ENCODE peak calls at places on chromosome 2, in nine cellular contexts. I, N, X, O, S, T, V, D and Y are unnamed samples.

GRCh38 chr2:85433511-85434089 is 15.1 kb downstream of the SH2D6 start:
- DNase-seq in I (no peak), N (no peak), O (peak; percentile 84), V (peak; percentile 84), T (peak; percentile 89), S (no peak), D (no peak), X (peak; percentile 91), Y (no peak)

GRCh38 chr2:46580416-46580815 is 101.1 kb downstream of the TMEM247 start:
- DNase-seq in V (no peak), D (no peak), S (no peak), O (no peak), I (no peak), X (no peak), N (no peak), T (no peak), Y (no peak)

GRCh38 chr2:218722876-218723477 is 12.3 kb downstream of the TTLL4 start:
- DNase-seq in V (no peak), S (peak; percentile 61), X (no peak), N (no peak), O (no peak), T (no peak), D (no peak), I (no peak), Y (no peak)

GRCh38 chr2:152260939-152261338 is 74.0 kb upstream of the FMNL2 start:
- DNase-seq in V (no peak), N (no peak), T (no peak), X (no peak), S (no peak), O (no peak), I (no peak), D (no peak), Y (no peak)

GRCh38 chr2:127170452-127171197 is 49.5 kb downstream of the CYP27C1 start:
- DNase-seq in O (no peak), T (no peak), X (no peak), I (no peak), V (no peak), D (peak; percentile 60), S (no peak), N (no peak), Y (no peak)

GRCh38 chr2:240132651-240132980 is 3.5 kb downstream of the COPS9 start:
- DNase-seq in O (no peak), T (no peak), N (no peak), V (no peak), X (no peak), I (no peak), D (no peak), S (no peak), Y (no peak)

GRCh38 chr2:110866496-110866895 is 134.1 kb downstream of the ACOXL start:
- DNase-seq in S (peak; percentile 39), N (no peak), V (no peak), I (no peak), O (no peak), D (no peak), T (no peak), X (no peak), Y (no peak)

GRCh38 chr2:241620419-241620769 is 16.6 kb downstream of the THAP4 start:
- DNase-seq in X (no peak), N (no peak), V (no peak), T (peak; percentile 1), I (no peak), S (peak; percentile 54), O (no peak), D (no peak), Y (no peak)

GRCh38 chr2:144402282-144402681 is 117.6 kb downstream of the ZEB2 start:
- DNase-seq in S (no peak), T (peak; percentile 33), I (no peak), X (no peak), V (no peak), N (no peak), O (no peak), D (no peak), Y (no peak)

GRCh38 chr2:7899241-7899640 is 782.6 kb upstream of the ID2 start:
- DNase-seq in I (no peak), V (no peak), O (no peak), T (no peak), N (no peak), S (peak; percentile 22), X (no peak), D (no peak), Y (no peak)

GRCh38 chr2:9814129-9814868 is 29.0 kb upstream of the TAF1B start:
- DNase-seq in I (no peak), O (no peak), X (no peak), N (no peak), V (no peak), T (no peak), S (no peak), D (no peak), Y (no peak)
- TF ChIP-seq CTCF in I (peak; percentile 13), O (no peak), X (no peak), N (no peak), V (no peak), T (no peak), S (no peak), D (no peak), Y (peak; percentile 41)

GRCh38 chr2:113046465-113046864 is 6.2 kb downstream of the IL36B start:
- DNase-seq in I (no peak), V (no peak), D (no peak), O (no peak), T (no peak), S (no peak), N (no peak), X (no peak), Y (no peak)

GRCh38 chr2:113052767-113053166 is at the start of gene IL36B:
- DNase-seq in T (no peak), N (no peak), S (no peak), O (no peak), V (no peak), I (no peak), D (no peak), X (no peak), Y (no peak)

GRCh38 chr2:113053666-113054435 is 1.2 kb upstream of the IL36B start:
- DNase-seq in I (no peak), X (no peak), N (no peak), S (no peak), V (no peak), O (no peak), T (no peak), D (no peak), Y (no peak)

GRCh38 chr2:113056501-113056900 is 2.5 kb upstream of the IL36RN start:
- DNase-seq in D (no peak), I (no peak), V (peak; percentile 1), T (no peak), S (no peak), X (no peak), O (no peak), N (no peak), Y (no peak)

DNA sequence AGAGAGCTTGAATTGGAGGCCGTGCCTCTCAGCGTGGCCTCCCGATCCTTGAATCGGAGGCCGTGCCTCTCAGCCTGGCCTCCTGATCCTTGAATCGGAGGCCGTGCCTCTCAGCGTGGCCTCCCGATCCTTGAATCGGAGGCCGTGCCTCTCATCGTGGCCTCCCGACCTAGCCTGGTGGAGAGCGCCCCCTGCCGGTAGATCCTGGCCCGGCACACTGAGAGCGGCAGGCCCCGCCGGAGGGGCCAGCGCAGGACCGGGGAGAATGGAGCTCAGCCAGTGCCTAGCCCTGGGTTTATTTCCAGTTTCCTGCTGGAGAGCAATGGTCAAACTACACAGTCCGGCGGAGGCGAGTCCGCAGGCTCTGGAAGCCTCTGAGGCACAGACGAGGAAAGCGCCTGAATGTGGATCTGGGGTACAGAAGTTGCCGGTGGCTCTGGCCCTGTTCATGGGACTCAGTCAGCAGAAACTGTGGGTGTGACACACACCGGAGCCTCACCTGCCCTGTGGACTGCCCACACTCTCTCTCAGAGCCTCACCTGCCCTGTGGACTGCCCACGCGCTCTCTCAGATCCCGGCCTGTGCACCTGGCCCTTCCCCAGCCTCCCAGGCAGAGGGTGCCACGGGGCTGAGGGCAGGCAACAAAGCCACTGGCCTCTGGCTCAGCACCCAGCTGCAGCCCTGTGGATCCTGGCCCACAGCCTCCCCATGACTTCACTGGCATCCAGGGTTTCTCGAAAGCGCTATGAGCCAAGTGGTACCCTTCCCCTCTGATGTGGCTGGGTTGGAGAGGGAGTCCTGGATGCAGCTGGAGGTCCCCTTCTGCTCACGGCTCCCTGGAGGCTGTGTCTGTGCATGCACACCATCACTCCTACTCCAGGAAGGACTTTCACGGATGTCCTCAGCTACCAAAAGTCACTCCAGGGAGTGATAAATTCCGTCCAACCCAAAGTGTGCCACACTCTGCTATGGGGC is 1.5 kb downstream of the IL36B start:
- DNase-seq in I (no peak), D (no peak), O (no peak), S (no peak), V (peak; percentile 1), N (no peak), T (no peak), X (no peak), Y (no peak)
- TF ChIP-seq CTCF in I (no peak), D (no peak), O (no peak), S (no peak), V (no peak), N (no peak), T (no peak), X (no peak), Y (no peak)

DNA sequence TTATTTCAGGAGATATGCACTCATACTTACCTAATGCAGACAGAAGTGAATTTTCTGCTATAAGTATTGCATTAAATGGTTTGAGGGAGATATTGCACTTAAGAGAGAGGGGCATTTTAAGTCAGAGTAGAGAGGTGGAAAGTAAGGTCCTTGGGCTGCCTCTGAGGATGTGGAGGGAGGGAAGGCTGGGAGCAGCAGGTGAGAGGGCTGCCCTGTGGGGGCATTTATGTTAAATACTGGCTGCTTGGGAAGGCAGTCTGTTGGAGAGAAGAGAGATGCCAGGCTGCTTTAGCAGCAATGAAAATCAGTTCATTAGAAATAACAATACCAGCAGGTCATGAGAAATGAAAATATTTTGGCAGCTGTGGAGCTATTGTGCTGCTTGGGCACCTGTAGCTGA is 576.2 kb upstream of the HS6ST1 start:
- DNase-seq in V (no peak), I (no peak), O (no peak), D (no peak), S (no peak), N (no peak), T (no peak), X (no peak), Y (no peak)
- TF ChIP-seq CTCF in V (no peak), I (no peak), O (no peak), D (no peak), S (no peak), N (no peak), T (no peak), X (no peak), Y (no peak)

GRCh38 chr2:180520816-180521595 is 459.4 kb upstream of the UBE2E3 start:
- DNase-seq in X (peak; percentile 14), D (no peak), T (no peak), V (peak; percentile 22), S (no peak), N (no peak), I (no peak), O (no peak), Y (no peak)

GRCh38 chr2:180516204-180516603 is 464.2 kb upstream of the UBE2E3 start:
- DNase-seq in T (no peak), V (no peak), D (no peak), S (no peak), N (no peak), O (no peak), X (no peak), I (no peak), Y (no peak)

GRCh38 chr2:180523629-180524340 is 456.6 kb upstream of the UBE2E3 start:
- DNase-seq in N (no peak), X (peak; percentile 84), S (peak; percentile 24), V (no peak), T (no peak), D (no peak), I (no peak), O (no peak), Y (no peak)

GRCh38 chr2:180519276-180519675 is 461.1 kb upstream of the UBE2E3 start:
- DNase-seq in S (no peak), N (no peak), T (no peak), I (no peak), X (peak; percentile 58), V (no peak), D (no peak), O (no peak), Y (no peak)

GRCh38 chr2:180520206-180520605 is 460.2 kb upstream of the UBE2E3 start:
- DNase-seq in O (no peak), X (peak; percentile 38), V (peak; percentile 30), I (no peak), T (no peak), S (no peak), N (no peak), D (no peak), Y (no peak)
- TF ChIP-seq CTCF in O (no peak), X (no peak), V (peak; percentile 20), I (no peak), T (no peak), S (no peak), N (no peak), D (no peak), Y (no peak)